ENCODE peak calls at places on chromosomes 7 and 10, in four cellular contexts. One of them, this sample, is unnamed.

GRCh38 chr7:15925608-15926007 is 239.1 kb upstream of the MEOX2 start:
- DNase-seq in D341Med: no peak
- DNase-seq in frontal cortex: no peak
- DNase-seq in fibroblast of the conjunctiva: no peak
- DNase-seq in this sample: no peak

GRCh38 chr7:121313793-121314676 is 14.8 kb upstream of the WNT16 start:
- DNase-seq in D341Med: peak; percentile 51
- DNase-seq in frontal cortex: no peak
- DNase-seq in fibroblast of the conjunctiva: peak; percentile 81
- DNase-seq in this sample: no peak

GRCh38 chr10:93461807-93462178 is 20.3 kb downstream of the MYOF start:
- DNase-seq in D341Med: no peak
- DNase-seq in frontal cortex: no peak
- DNase-seq in fibroblast of the conjunctiva: no peak
- DNase-seq in this sample: no peak

GRCh38 chr7:138890782-138891445 is 90.3 kb downstream of the KIAA1549 start:
- DNase-seq in D341Med: no peak
- DNase-seq in frontal cortex: no peak
- DNase-seq in fibroblast of the conjunctiva: peak; percentile 86
- DNase-seq in this sample: no peak

GRCh38 chr7:117169907-117170306 is 153.0 kb downstream of the WNT2 start:
- DNase-seq in D341Med: no peak
- DNase-seq in frontal cortex: no peak
- DNase-seq in fibroblast of the conjunctiva: no peak
- DNase-seq in this sample: no peak

GRCh38 chr10:42960491-42961155 is 116.2 kb upstream of the RET start:
- DNase-seq in D341Med: no peak
- DNase-seq in frontal cortex: no peak
- DNase-seq in fibroblast of the conjunctiva: no peak
- DNase-seq in this sample: no peak

GRCh38 chr10:80539421-80539999 is 1.8 kb downstream of the SH2D4B start:
- DNase-seq in D341Med: no peak
- DNase-seq in frontal cortex: no peak
- DNase-seq in fibroblast of the conjunctiva: no peak
- DNase-seq in this sample: no peak

GRCh38 chr7:27210441-27211083 is 10.7 kb upstream of the HOXA13 start:
- DNase-seq in D341Med: peak; percentile 80
- DNase-seq in frontal cortex: no peak
- DNase-seq in fibroblast of the conjunctiva: peak; percentile 5
- DNase-seq in this sample: no peak

GRCh38 chr7:4774804-4775280 is 581 bp upstream of the AP5Z1 start:
- DNase-seq in D341Med: no peak
- DNase-seq in frontal cortex: no peak
- DNase-seq in fibroblast of the conjunctiva: no peak
- DNase-seq in this sample: no peak

GRCh38 chr7:24755541-24756416 is 1.5 kb downstream of the GSDME start:
- DNase-seq in D341Med: no peak
- DNase-seq in frontal cortex: no peak
- DNase-seq in fibroblast of the conjunctiva: peak; percentile 2
- DNase-seq in this sample: no peak

GRCh38 chr10:46220872-46221538 is 65.8 kb upstream of the ANTXRL start:
- DNase-seq in D341Med: no peak
- DNase-seq in frontal cortex: no peak
- DNase-seq in fibroblast of the conjunctiva: no peak
- DNase-seq in this sample: no peak

GRCh38 chr10:116836902-116837513 is 12.3 kb upstream of the ENO4 start:
- DNase-seq in D341Med: peak; percentile 48
- DNase-seq in frontal cortex: no peak
- DNase-seq in fibroblast of the conjunctiva: no peak
- DNase-seq in this sample: no peak

GRCh38 chr7:112135815-112136706 is 70.1 kb downstream of the DOCK4 start:
- DNase-seq in D341Med: no peak
- DNase-seq in frontal cortex: no peak
- DNase-seq in fibroblast of the conjunctiva: no peak
- DNase-seq in this sample: no peak

GRCh38 chr7:94418851-94419250 is 24.2 kb downstream of the COL1A2 start:
- DNase-seq in D341Med: peak; percentile 62
- DNase-seq in frontal cortex: no peak
- DNase-seq in fibroblast of the conjunctiva: no peak
- DNase-seq in this sample: no peak

GRCh38 chr10:15829495-15829894 is 30.8 kb downstream of the MINDY3 start:
- DNase-seq in D341Med: no peak
- DNase-seq in frontal cortex: no peak
- DNase-seq in fibroblast of the conjunctiva: no peak
- DNase-seq in this sample: no peak

GRCh38 chr7:38830826-38831225 is 78.2 kb downstream of the VPS41 start:
- DNase-seq in D341Med: no peak
- DNase-seq in frontal cortex: no peak
- DNase-seq in fibroblast of the conjunctiva: no peak
- DNase-seq in this sample: no peak

GRCh38 chr7:92647652-92648051 is 57.5 kb upstream of the FAM133B start:
- DNase-seq in D341Med: no peak
- DNase-seq in frontal cortex: no peak
- DNase-seq in fibroblast of the conjunctiva: no peak
- DNase-seq in this sample: no peak

GRCh38 chr10:113037222-113037621 is 87.2 kb downstream of the TCF7L2 start:
- DNase-seq in D341Med: no peak
- DNase-seq in frontal cortex: no peak
- DNase-seq in fibroblast of the conjunctiva: no peak
- DNase-seq in this sample: no peak

GRCh38 chr10:72794260-72794659 is 99.3 kb upstream of the OIT3 start:
- DNase-seq in D341Med: no peak
- DNase-seq in frontal cortex: no peak
- DNase-seq in fibroblast of the conjunctiva: peak; percentile 20
- DNase-seq in this sample: no peak

GRCh38 chr10:7546365-7546967 is 120.3 kb downstream of the ITIH5 start:
- DNase-seq in D341Med: no peak
- DNase-seq in frontal cortex: no peak
- DNase-seq in fibroblast of the conjunctiva: no peak
- DNase-seq in this sample: no peak

GRCh38 chr10:59851864-59852263 is 54.5 kb downstream of the CCDC6 start:
- DNase-seq in D341Med: no peak
- DNase-seq in frontal cortex: no peak
- DNase-seq in fibroblast of the conjunctiva: no peak
- DNase-seq in this sample: no peak

This sample was measured in D721Med.